ENCODE peak calls at places on chromosomes 7 and 10, in eight cellular contexts. I, U, S, Z, F, N, A and R are unnamed samples.

GRCh38 chr10:69327463-69328345 is 49.4 kb downstream of the HK1 start:
- DNase-seq in I (peak), U (no peak), S (peak), Z (peak), F (no peak), N (peak), A (no peak), R (peak)

GRCh38 chr10:113035724-113036312 is 85.8 kb downstream of the TCF7L2 start:
- DNase-seq in I (no peak), U (no peak), S (no peak), Z (no peak), F (no peak), N (no peak), A (no peak), R (no peak)

GRCh38 chr7:79317728-79318127 is 135.7 kb downstream of the MAGI2 start:
- DNase-seq in I (no peak), U (no peak), S (no peak), Z (peak), F (no peak), N (peak), A (peak), R (no peak)

GRCh38 chr10:110843796-110844616 is 27.7 kb upstream of the PDCD4 start:
- DNase-seq in I (no peak), U (peak), S (no peak), Z (no peak), F (no peak), N (no peak), A (no peak), R (no peak)

GRCh38 chr10:13162013-13162364 is 631 bp downstream of the MCM10 start:
- DNase-seq in I (no peak), U (no peak), S (no peak), Z (no peak), F (peak), N (no peak), A (no peak), R (no peak)

GRCh38 chr7:137853053-137853452 is 6.3 kb upstream of the DGKI start:
- DNase-seq in I (no peak), U (no peak), S (no peak), Z (no peak), F (no peak), N (no peak), A (no peak), R (no peak)

GRCh38 chr7:26013551-26014083 is 138.4 kb upstream of the NFE2L3 start:
- DNase-seq in I (no peak), U (no peak), S (no peak), Z (no peak), F (no peak), N (no peak), A (no peak), R (no peak)

GRCh38 chr10:99432047-99432446 is 1.6 kb upstream of the GOT1 start:
- DNase-seq in I (no peak), U (no peak), S (no peak), Z (no peak), F (no peak), N (no peak), A (no peak), R (no peak)

GRCh38 chr7:40283391-40283790 is 148.6 kb downstream of the SUGCT start:
- DNase-seq in I (no peak), U (no peak), S (no peak), Z (peak), F (no peak), N (no peak), A (no peak), R (no peak)

GRCh38 chr10:4470231-4470840 is 355.7 kb upstream of the AKR1E2 start:
- DNase-seq in I (no peak), U (no peak), S (no peak), Z (peak), F (no peak), N (peak), A (peak), R (no peak)

GRCh38 chr10:74000892-74001669 is 3.2 kb downstream of the VCL start:
- DNase-seq in I (no peak), U (no peak), S (no peak), Z (no peak), F (no peak), N (no peak), A (no peak), R (no peak)

GRCh38 chr7:2438775-2439174 is 35.4 kb downstream of the CHST12 start:
- DNase-seq in I (no peak), U (no peak), S (no peak), Z (no peak), F (no peak), N (no peak), A (no peak), R (no peak)

GRCh38 chr7:155224116-155224811 is 73.4 kb upstream of the INSIG1 start:
- DNase-seq in I (no peak), U (no peak), S (no peak), Z (peak), F (no peak), N (no peak), A (no peak), R (no peak)

GRCh38 chr7:150663802-150664494 is 21.6 kb upstream of the GIMAP2 start:
- DNase-seq in I (peak), U (peak), S (no peak), Z (no peak), F (peak), N (no peak), A (no peak), R (no peak)

GRCh38 chr7:35727571-35727970 is 32.6 kb upstream of the HERPUD2 start:
- DNase-seq in I (peak), U (peak), S (no peak), Z (peak), F (no peak), N (peak), A (no peak), R (peak)

GRCh38 chr10:4515711-4516110 is 310.3 kb upstream of the AKR1E2 start:
- DNase-seq in I (no peak), U (no peak), S (no peak), Z (no peak), F (no peak), N (no peak), A (no peak), R (no peak)

GRCh38 chr10:118332948-118333710 is 9.0 kb downstream of the FAM204A start:
- DNase-seq in I (no peak), U (no peak), S (no peak), Z (peak), F (peak), N (no peak), A (peak), R (no peak)

GRCh38 chr10:86970152-86970886 is 2.0 kb downstream of the ADIRF start:
- DNase-seq in I (peak), U (no peak), S (no peak), Z (no peak), F (no peak), N (peak), A (peak), R (peak)

GRCh38 chr7:39617010-39617409 is 6.4 kb upstream of the RALA start:
- DNase-seq in I (no peak), U (no peak), S (no peak), Z (peak), F (no peak), N (peak), A (no peak), R (no peak)

GRCh38 chr10:110530131-110530831 is 32.6 kb downstream of the DUSP5 start:
- DNase-seq in I (no peak), U (no peak), S (no peak), Z (peak), F (no peak), N (peak), A (peak), R (no peak)

GRCh38 chr7:80386686-80387085 is 125.2 kb downstream of the GNAT3 start:
- DNase-seq in I (no peak), U (no peak), S (no peak), Z (no peak), F (no peak), N (peak), A (no peak), R (no peak)

GRCh38 chr10:51344371-51344770 is 270.1 kb downstream of the PRKG1 start:
- DNase-seq in I (no peak), U (no peak), S (no peak), Z (peak), F (no peak), N (peak), A (no peak), R (no peak)

GRCh38 chr7:99090811-99091582 is 52.9 kb downstream of the SMURF1 start:
- DNase-seq in I (no peak), U (no peak), S (no peak), Z (peak), F (no peak), N (peak), A (no peak), R (no peak)

GRCh38 chr10:117603081-117603480 is 60.5 kb downstream of the EMX2 start:
- DNase-seq in I (no peak), U (no peak), S (no peak), Z (no peak), F (no peak), N (no peak), A (no peak), R (no peak)

GRCh38 chr10:92891885-92892705 is 43.8 kb downstream of the EXOC6 start:
- DNase-seq in I (no peak), U (no peak), S (no peak), Z (peak), F (no peak), N (peak), A (peak), R (no peak)

GRCh38 chr10:113775681-113776294 is 24.3 kb downstream of the PLEKHS1 start:
- DNase-seq in I (no peak), U (no peak), S (no peak), Z (no peak), F (no peak), N (no peak), A (no peak), R (no peak)

GRCh38 chr7:2451171-2452073 is 24.8 kb downstream of the GRIFIN start:
- DNase-seq in I (peak), U (peak), S (peak), Z (peak), F (peak), N (peak), A (peak), R (peak)

GRCh38 chr10:64014281-64014680 is 493.1 kb downstream of the REEP3 start:
- DNase-seq in I (no peak), U (no peak), S (no peak), Z (no peak), F (peak), N (no peak), A (no peak), R (no peak)

GRCh38 chr10:13439771-13440708 is 88.8 kb downstream of the BEND7 start:
- DNase-seq in I (peak), U (peak), S (peak), Z (peak), F (peak), N (peak), A (peak), R (peak)

GRCh38 chr10:62112325-62112724 is 156.3 kb downstream of the RTKN2 start:
- DNase-seq in I (no peak), U (no peak), S (no peak), Z (peak), F (no peak), N (no peak), A (peak), R (no peak)

GRCh38 chr7:50803359-50804337 is 21.0 kb upstream of the GRB10 start:
- DNase-seq in I (no peak), U (no peak), S (no peak), Z (peak), F (no peak), N (peak), A (no peak), R (no peak)

GRCh38 chr7:19713676-19714075 is 4.8 kb upstream of the POLR1F start:
- DNase-seq in I (no peak), U (peak), S (peak), Z (peak), F (peak), N (peak), A (peak), R (no peak)
- TF ChIP-seq CTCF in I (peak), U (peak), S (peak), Z (peak), F (peak), N (peak), A (peak), R (peak)

GRCh38 chr10:10475812-10476211 is 541.9 kb upstream of the CELF2 start:
- DNase-seq in I (no peak), U (no peak), S (no peak), Z (no peak), F (no peak), N (no peak), A (no peak), R (no peak)
- TF ChIP-seq CTCF in I (no peak), U (no peak), S (no peak), Z (no peak), F (no peak), N (no peak), A (no peak), R (no peak)

DNA sequence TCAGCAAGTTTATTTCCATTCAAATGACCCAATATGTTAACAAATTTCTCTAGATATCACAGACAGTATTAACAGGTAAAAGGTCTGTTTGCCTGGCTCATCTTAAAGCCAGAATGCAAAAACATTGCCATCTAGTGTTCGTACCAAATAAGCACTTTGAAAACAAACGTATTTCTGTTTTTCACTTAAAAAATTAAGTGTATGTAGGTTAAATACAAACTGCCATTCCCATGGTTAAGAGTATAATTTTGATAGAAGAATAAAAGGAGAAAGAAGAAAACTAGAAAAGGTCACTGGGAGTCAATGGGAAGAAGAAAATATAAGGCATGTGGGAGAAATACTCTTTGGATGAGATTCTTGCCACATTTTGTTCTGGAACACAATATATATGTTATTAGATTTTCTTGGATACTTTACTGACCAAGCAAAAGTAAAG is 51.0 kb downstream of the ORC5 start:
- DNase-seq in I (no peak), U (peak), S (no peak), Z (peak), F (peak), N (peak), A (no peak), R (peak)
- TF ChIP-seq CTCF in I (peak), U (peak), S (no peak), Z (peak), F (peak), N (peak), A (peak), R (peak)

GRCh38 chr10:1069680-1070079 is 13.5 kb downstream of the WDR37 start:
- DNase-seq in I (no peak), U (no peak), S (no peak), Z (no peak), F (no peak), N (no peak), A (no peak), R (no peak)

GRCh38 chr10:1074748-1075358 is 18.7 kb downstream of the WDR37 start:
- DNase-seq in I (no peak), U (peak), S (no peak), Z (peak), F (no peak), N (no peak), A (no peak), R (no peak)

GRCh38 chr10:1078668-1079067 is 22.5 kb downstream of the WDR37 start:
- DNase-seq in I (no peak), U (no peak), S (no peak), Z (no peak), F (no peak), N (no peak), A (no peak), R (no peak)

GRCh38 chr10:1070939-1071338 is 14.8 kb downstream of the WDR37 start:
- DNase-seq in I (no peak), U (no peak), S (no peak), Z (peak), F (no peak), N (peak), A (no peak), R (no peak)

GRCh38 chr10:1074063-1074747 is 18.0 kb downstream of the WDR37 start:
- DNase-seq in I (no peak), U (no peak), S (no peak), Z (no peak), F (no peak), N (no peak), A (no peak), R (no peak)
- TF ChIP-seq CTCF in I (peak), U (peak), S (peak), Z (peak), F (no peak), N (peak), A (no peak), R (peak)

GRCh38 chr7:81501220-81501619 is 268.6 kb downstream of the HGF start:
- DNase-seq in I (no peak), U (peak), S (no peak), Z (peak), F (peak), N (peak), A (no peak), R (no peak)

GRCh38 chr7:81503771-81504170 is 266.1 kb downstream of the HGF start:
- DNase-seq in I (no peak), U (no peak), S (no peak), Z (no peak), F (no peak), N (no peak), A (no peak), R (no peak)

GRCh38 chr7:81503321-81503720 is 266.5 kb downstream of the HGF start:
- DNase-seq in I (no peak), U (no peak), S (no peak), Z (no peak), F (no peak), N (no peak), A (no peak), R (no peak)

GRCh38 chr7:81500631-81501030 is 269.2 kb downstream of the HGF start:
- DNase-seq in I (no peak), U (no peak), S (no peak), Z (peak), F (no peak), N (no peak), A (no peak), R (no peak)

GRCh38 chr7:81499262-81500116 is 270.4 kb downstream of the HGF start:
- DNase-seq in I (peak), U (peak), S (no peak), Z (peak), F (peak), N (peak), A (peak), R (peak)
- TF ChIP-seq CTCF in I (peak), U (peak), S (no peak), Z (peak), F (peak), N (peak), A (peak), R (peak)

GRCh38 chr7:29239638-29240037 is 45.1 kb downstream of the CHN2 start:
- DNase-seq in I (no peak), U (no peak), S (no peak), Z (peak), F (no peak), N (peak), A (no peak), R (peak)
- TF ChIP-seq CTCF in I (peak), U (peak), S (peak), Z (peak), F (peak), N (peak), A (no peak), R (peak)

GRCh38 chr7:4726051-4726450 is 44.0 kb downstream of the FOXK1 start:
- DNase-seq in I (no peak), U (no peak), S (no peak), Z (no peak), F (no peak), N (no peak), A (no peak), R (no peak)

GRCh38 chr7:4722960-4723359 is 40.9 kb downstream of the FOXK1 start:
- DNase-seq in I (no peak), U (no peak), S (no peak), Z (no peak), F (no peak), N (no peak), A (no peak), R (no peak)

GRCh38 chr7:4726568-4726967 is 44.5 kb downstream of the FOXK1 start:
- DNase-seq in I (no peak), U (no peak), S (no peak), Z (no peak), F (no peak), N (no peak), A (no peak), R (no peak)

GRCh38 chr7:4724648-4725013 is 42.5 kb downstream of the FOXK1 start:
- DNase-seq in I (no peak), U (no peak), S (no peak), Z (no peak), F (peak), N (peak), A (peak), R (no peak)

DNA sequence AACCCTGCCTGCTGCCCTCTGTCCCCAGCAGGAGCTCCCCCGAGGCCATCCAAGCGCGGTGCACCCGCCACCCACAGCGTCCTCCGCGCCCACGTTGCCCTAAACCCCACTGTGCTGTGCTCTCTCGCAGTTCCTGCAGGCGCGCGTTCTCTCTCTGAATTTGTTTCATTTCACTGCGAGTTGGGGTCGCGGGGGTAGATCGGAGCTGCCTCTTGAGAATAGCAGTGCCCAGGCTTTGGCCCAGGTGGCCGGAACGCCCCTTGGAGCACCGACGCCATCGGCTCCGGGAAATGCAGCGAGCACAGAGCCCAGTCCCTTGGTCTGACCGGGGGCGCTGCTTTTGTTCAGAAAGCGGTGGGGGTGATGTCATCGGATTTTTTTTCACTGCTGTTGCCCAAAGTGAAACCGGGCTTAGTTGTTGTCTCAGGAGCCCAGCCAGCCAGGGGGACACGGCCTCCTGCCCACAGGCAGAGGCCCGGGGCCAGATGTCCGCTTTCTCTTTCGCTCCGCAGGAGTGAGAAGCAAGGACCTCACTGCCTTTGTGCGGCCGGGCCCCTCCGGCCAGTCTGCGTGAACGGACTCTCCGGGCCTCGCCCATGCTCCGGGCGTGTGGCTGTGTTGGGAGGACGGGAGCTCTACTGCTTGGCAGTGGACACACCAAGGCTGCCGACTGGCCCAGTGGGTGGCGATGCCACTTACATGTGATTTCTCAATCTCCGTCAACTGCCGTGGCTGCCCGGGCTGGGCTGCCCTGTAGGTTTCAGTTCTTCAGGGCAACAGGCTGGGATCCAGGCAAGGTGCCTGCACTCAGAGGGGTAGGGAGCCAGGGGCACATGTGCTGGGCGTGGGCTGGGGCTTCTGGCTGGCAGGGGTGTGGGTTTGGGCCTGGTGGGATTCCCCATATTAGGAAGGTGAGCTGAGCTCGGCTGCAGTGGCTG is 43.2 kb downstream of the FOXK1 start:
- DNase-seq in I (peak), U (no peak), S (peak), Z (peak), F (peak), N (peak), A (peak), R (peak)
- TF ChIP-seq CTCF in I (no peak), U (no peak), S (no peak), Z (peak), F (no peak), N (no peak), A (no peak), R (no peak)